ENCODE peak calls at places on chromosomes 11 and 22, in five cellular contexts. Y, C, T, N and F are unnamed samples.

GRCh38 chr11:96033054-96033453 is 109.1 kb upstream of the MTMR2 start:
- DNase-seq in Y (no peak), C (no peak), T (no peak), N (no peak), F (no peak)

GRCh38 chr11:43419460-43419859 is 60.7 kb downstream of the TTC17 start:
- DNase-seq in Y (no peak), C (peak), T (peak), N (no peak), F (peak)

GRCh38 chr11:66562907-66563583 is 5.4 kb downstream of the CTSF start:
- DNase-seq in Y (no peak), C (no peak), T (no peak), N (no peak), F (no peak)

GRCh38 chr22:48954781-48955311 is 872.8 kb downstream of the BRD1 start:
- DNase-seq in Y (no peak), C (no peak), T (no peak), N (no peak), F (no peak)

GRCh38 chr11:66692871-66693331 is 15.2 kb upstream of the RBM4B start:
- DNase-seq in Y (no peak), C (no peak), T (no peak), N (no peak), F (no peak)

GRCh38 chr11:128715691-128716153 is 21.9 kb downstream of the FLI1 start:
- DNase-seq in Y (no peak), C (no peak), T (no peak), N (no peak), F (no peak)

GRCh38 chr11:99176430-99176829 is 155.7 kb downstream of the CNTN5 start:
- DNase-seq in Y (no peak), C (no peak), T (no peak), N (no peak), F (no peak)

GRCh38 chr22:38721551-38721950 is 15.8 kb downstream of the GTPBP1 start:
- DNase-seq in Y (no peak), C (no peak), T (no peak), N (no peak), F (no peak)

GRCh38 chr11:122322369-122322768 is 206.4 kb upstream of the BLID start:
- DNase-seq in Y (no peak), C (no peak), T (no peak), N (no peak), F (no peak)

GRCh38 chr11:70587095-70587389 is 188.7 kb downstream of the CTTN start:
- DNase-seq in Y (no peak), C (no peak), T (no peak), N (no peak), F (no peak)

GRCh38 chr22:19430890-19431541 is 517 bp downstream of the HIRA start:
- DNase-seq in Y (no peak), C (no peak), T (peak), N (no peak), F (peak)

GRCh38 chr11:63663809-63664208 is 7.4 kb downstream of the ATL3 start:
- DNase-seq in Y (no peak), C (no peak), T (no peak), N (no peak), F (peak)

GRCh38 chr11:58024601-58025091 is 965 bp downstream of the OR9Q1 start:
- DNase-seq in Y (no peak), C (peak), T (no peak), N (no peak), F (peak)

GRCh38 chr11:117834838-117835443 is 10.4 kb upstream of the FXYD2 start:
- DNase-seq in Y (no peak), C (no peak), T (no peak), N (no peak), F (no peak)

GRCh38 chr11:13007702-13008435 is 1.2 kb upstream of the RASSF10 start:
- DNase-seq in Y (no peak), C (no peak), T (no peak), N (no peak), F (peak)

GRCh38 chr11:19723572-19724342 is 11.1 kb downstream of the NAV2 start:
- DNase-seq in Y (peak), C (peak), T (peak), N (peak), F (no peak)

GRCh38 chr11:61980783-61981541 is 13.5 kb upstream of the FTH1 start:
- DNase-seq in Y (no peak), C (no peak), T (no peak), N (no peak), F (no peak)

GRCh38 chr22:35342390-35342789 is 38.5 kb upstream of the HMOX1 start:
- DNase-seq in Y (no peak), C (no peak), T (no peak), N (no peak), F (no peak)

GRCh38 chr11:83823461-83824025 is 537.4 kb upstream of the CCDC90B start:
- DNase-seq in Y (no peak), C (no peak), T (no peak), N (no peak), F (no peak)

GRCh38 chr22:25748140-25748539 is 6.2 kb downstream of the MYO18B start:
- DNase-seq in Y (no peak), C (no peak), T (no peak), N (no peak), F (no peak)

GRCh38 chr22:26213826-26214225 is 44.6 kb downstream of the SEZ6L start:
- DNase-seq in Y (no peak), C (no peak), T (no peak), N (no peak), F (no peak)

GRCh38 chr11:129458756-129459535 is 83.3 kb downstream of the BARX2 start:
- DNase-seq in Y (no peak), C (no peak), T (no peak), N (no peak), F (no peak)

GRCh38 chr11:93525601-93526000 is 17.6 kb downstream of the SMCO4 start:
- DNase-seq in Y (no peak), C (no peak), T (no peak), N (no peak), F (no peak)